ENCODE peak calls at places on chromosomes 16 and 17, in seven cellular contexts. O is ecto neural progenitor cell, X is T-helper 17 cell, U is HCEC 1CT, K is ovary, P is AG04449, E is EL. D is an unnamed sample.

GRCh38 chr16:2836646-2837508 is 6.8 kb downstream of the ZG16B start:
- DNase-seq in O (no peak), X (no peak), U (no peak), K (no peak), P (no peak), E (no peak), D (no peak)

GRCh38 chr17:46090871-46091270 is 91.8 kb downstream of the STH start:
- DNase-seq in O (no peak), X (no peak), U (no peak), K (no peak), P (no peak), E (no peak), D (no peak)

GRCh38 chr17:82301916-82302497 is 15.4 kb downstream of the CD7 start:
- DNase-seq in O (no peak), X (no peak), U (no peak), K (no peak), P (no peak), E (no peak), D (no peak)

GRCh38 chr17:78925662-78926555 is 722 bp upstream of the TIMP2 start:
- DNase-seq in O (no peak), X (no peak), U (peak; percentile 95), K (peak; percentile 94), P (no peak), E (peak; percentile 92), D (peak; percentile 61)

GRCh38 chr17:65102235-65102634 is 34.9 kb upstream of the RGS9 start:
- DNase-seq in O (no peak), X (no peak), U (no peak), K (no peak), P (no peak), E (no peak), D (no peak)

GRCh38 chr17:79038545-79039135 is 14.7 kb downstream of the C1QTNF1 start:
- DNase-seq in O (no peak), X (no peak), U (peak; percentile 97), K (no peak), P (peak; percentile 63), E (peak; percentile 91), D (no peak)

GRCh38 chr16:57530104-57530522 is 6.3 kb downstream of the CCDC102A start:
- DNase-seq in O (no peak), X (peak; percentile 33), U (peak; percentile 24), K (peak; percentile 53), P (no peak), E (peak; percentile 68), D (no peak)

GRCh38 chr16:84999857-85000480 is 11.4 kb downstream of the ZDHHC7 start:
- DNase-seq in O (no peak), X (no peak), U (no peak), K (no peak), P (no peak), E (no peak), D (no peak)

GRCh38 chr16:17885659-17886200 is 415.0 kb upstream of the XYLT1 start:
- DNase-seq in O (no peak), X (no peak), U (no peak), K (no peak), P (no peak), E (no peak), D (peak; percentile 37)

GRCh38 chr16:75931043-75931442 is 204.8 kb upstream of the CPHXL start:
- DNase-seq in O (no peak), X (no peak), U (peak; percentile 3), K (no peak), P (peak; percentile 58), E (peak; percentile 1), D (no peak)

GRCh38 chr16:30724641-30725464 is 23.4 kb upstream of the PHKG2 start:
- DNase-seq in O (no peak), X (no peak), U (no peak), K (peak; percentile 48), P (no peak), E (no peak), D (no peak)

GRCh38 chr17:36661047-36661666 is 59.8 kb downstream of the MRM1 start:
- DNase-seq in O (no peak), X (no peak), U (no peak), K (no peak), P (no peak), E (no peak), D (no peak)

GRCh38 chr16:89842471-89843408 is 14.5 kb downstream of the SPIRE2 start:
- DNase-seq in O (no peak), X (no peak), U (peak; percentile 56), K (no peak), P (peak; percentile 42), E (peak; percentile 92), D (no peak)

GRCh38 chr17:48052956-48053757 is 5.0 kb downstream of the NFE2L1 start:
- DNase-seq in O (peak; percentile 52), X (no peak), U (no peak), K (peak; percentile 81), P (no peak), E (peak; percentile 42), D (peak; percentile 14)

GRCh38 chr16:72840591-72841381 is 207.1 kb downstream of the ZFHX3 start:
- DNase-seq in O (no peak), X (no peak), U (peak; percentile 39), K (no peak), P (no peak), E (no peak), D (no peak)

GRCh38 chr16:84718-85452 is 6.9 kb downstream of the MPG start:
- DNase-seq in O (no peak), X (no peak), U (peak; percentile 91), K (peak; percentile 61), P (peak; percentile 70), E (peak; percentile 96), D (no peak)

GRCh38 chr16:66503612-66504011 is 46.3 kb downstream of the TK2 start:
- DNase-seq in O (no peak), X (no peak), U (no peak), K (no peak), P (no peak), E (no peak), D (no peak)

GRCh38 chr17:78597923-78598545 is 20.8 kb upstream of the DNAH17 start:
- DNase-seq in O (no peak), X (no peak), U (peak; percentile 40), K (no peak), P (peak; percentile 12), E (peak; percentile 63), D (no peak)

GRCh38 chr16:77223184-77223583 is 24.0 kb downstream of the SYCE1L start:
- DNase-seq in O (no peak), X (no peak), U (no peak), K (no peak), P (no peak), E (peak; percentile 9), D (peak; percentile 87)

GRCh38 chr16:12590409-12590808 is 213.3 kb downstream of the CPPED1 start:
- DNase-seq in O (no peak), X (no peak), U (no peak), K (no peak), P (no peak), E (no peak), D (no peak)